ENCODE peak calls at places on chromosomes 13 and 19, in ten cellular contexts. One of them, this sample, is unnamed.

GRCh38 chr19:49689133-49690072 is at the start of gene ADM5:
- DNase-seq in mucosa of gallbladder: no peak
- DNase-seq in Kasumi-1: no peak
- DNase-seq in amygdala: no peak
- DNase-seq in neural crest cell: no peak
- DNase-seq in AG04450: no peak
- DNase-seq in NCI-H460: no peak
- DNase-seq in epithelial cell of esophagus: peak
- DNase-seq in tibial nerve: no peak
- DNase-seq in stimulated activated CD8-positive, alpha-beta memory T cell treated with anti-CD3 and anti-CD28 coated beads, Interleukin-7, amount 100 ng/mL, for 1 hour: no peak
- DNase-seq in this sample: no peak

GRCh38 chr19:17385878-17386611 is 8.0 kb downstream of the CCDC194 start:
- DNase-seq in tibial nerve: peak
- DNase-seq in NCI-H460: peak
- DNase-seq in AG04450: no peak
- DNase-seq in mucosa of gallbladder: peak
- DNase-seq in amygdala: peak
- DNase-seq in stimulated activated CD8-positive, alpha-beta memory T cell treated with anti-CD3 and anti-CD28 coated beads, Interleukin-7, amount 100 ng/mL, for 1 hour: peak
- DNase-seq in Kasumi-1: peak
- DNase-seq in neural crest cell: peak
- DNase-seq in epithelial cell of esophagus: peak
- DNase-seq in this sample: peak

GRCh38 chr19:42965204-42965603 is 28.2 kb upstream of the PSG7 start:
- DNase-seq in tibial nerve: no peak
- DNase-seq in epithelial cell of esophagus: peak
- DNase-seq in stimulated activated CD8-positive, alpha-beta memory T cell treated with anti-CD3 and anti-CD28 coated beads, Interleukin-7, amount 100 ng/mL, for 1 hour: no peak
- DNase-seq in neural crest cell: no peak
- DNase-seq in AG04450: peak
- DNase-seq in Kasumi-1: no peak
- DNase-seq in NCI-H460: no peak
- DNase-seq in amygdala: no peak
- DNase-seq in mucosa of gallbladder: no peak
- DNase-seq in this sample: no peak

GRCh38 chr19:14507704-14508246 is 10.4 kb downstream of the DNAJB1 start:
- DNase-seq in amygdala: no peak
- DNase-seq in stimulated activated CD8-positive, alpha-beta memory T cell treated with anti-CD3 and anti-CD28 coated beads, Interleukin-7, amount 100 ng/mL, for 1 hour: no peak
- DNase-seq in NCI-H460: peak
- DNase-seq in Kasumi-1: no peak
- DNase-seq in epithelial cell of esophagus: peak
- DNase-seq in tibial nerve: no peak
- DNase-seq in neural crest cell: no peak
- DNase-seq in AG04450: no peak
- DNase-seq in mucosa of gallbladder: no peak
- DNase-seq in this sample: no peak

GRCh38 chr13:22428188-22428828 is 752.5 kb upstream of the SGCG start:
- DNase-seq in NCI-H460: no peak
- DNase-seq in mucosa of gallbladder: peak
- DNase-seq in epithelial cell of esophagus: no peak
- DNase-seq in Kasumi-1: no peak
- DNase-seq in stimulated activated CD8-positive, alpha-beta memory T cell treated with anti-CD3 and anti-CD28 coated beads, Interleukin-7, amount 100 ng/mL, for 1 hour: no peak
- DNase-seq in tibial nerve: no peak
- DNase-seq in AG04450: no peak
- DNase-seq in amygdala: no peak
- DNase-seq in neural crest cell: no peak
- DNase-seq in this sample: no peak

GRCh38 chr13:28817204-28817603 is 2.9 kb upstream of the MTUS2 start:
- DNase-seq in amygdala: no peak
- DNase-seq in mucosa of gallbladder: no peak
- DNase-seq in Kasumi-1: no peak
- DNase-seq in neural crest cell: no peak
- DNase-seq in tibial nerve: no peak
- DNase-seq in epithelial cell of esophagus: no peak
- DNase-seq in NCI-H460: no peak
- DNase-seq in stimulated activated CD8-positive, alpha-beta memory T cell treated with anti-CD3 and anti-CD28 coated beads, Interleukin-7, amount 100 ng/mL, for 1 hour: no peak
- DNase-seq in AG04450: no peak
- DNase-seq in this sample: no peak

GRCh38 chr19:10981496-10981895 is 20.7 kb downstream of the SMARCA4 start:
- DNase-seq in amygdala: no peak
- DNase-seq in stimulated activated CD8-positive, alpha-beta memory T cell treated with anti-CD3 and anti-CD28 coated beads, Interleukin-7, amount 100 ng/mL, for 1 hour: no peak
- DNase-seq in neural crest cell: no peak
- DNase-seq in NCI-H460: no peak
- DNase-seq in Kasumi-1: no peak
- DNase-seq in tibial nerve: no peak
- DNase-seq in mucosa of gallbladder: no peak
- DNase-seq in AG04450: peak
- DNase-seq in epithelial cell of esophagus: no peak
- DNase-seq in this sample: no peak

GRCh38 chr19:1665565-1666047 is 13.2 kb upstream of the TCF3 start:
- DNase-seq in amygdala: no peak
- DNase-seq in NCI-H460: no peak
- DNase-seq in AG04450: no peak
- DNase-seq in neural crest cell: no peak
- DNase-seq in epithelial cell of esophagus: no peak
- DNase-seq in Kasumi-1: no peak
- DNase-seq in stimulated activated CD8-positive, alpha-beta memory T cell treated with anti-CD3 and anti-CD28 coated beads, Interleukin-7, amount 100 ng/mL, for 1 hour: no peak
- DNase-seq in tibial nerve: no peak
- DNase-seq in mucosa of gallbladder: no peak
- DNase-seq in this sample: no peak

GRCh38 chr13:30647420-30647819 is 29.7 kb downstream of the USPL1 start:
- DNase-seq in NCI-H460: no peak
- DNase-seq in epithelial cell of esophagus: no peak
- DNase-seq in mucosa of gallbladder: no peak
- DNase-seq in neural crest cell: no peak
- DNase-seq in AG04450: no peak
- DNase-seq in amygdala: no peak
- DNase-seq in tibial nerve: no peak
- DNase-seq in stimulated activated CD8-positive, alpha-beta memory T cell treated with anti-CD3 and anti-CD28 coated beads, Interleukin-7, amount 100 ng/mL, for 1 hour: no peak
- DNase-seq in Kasumi-1: no peak
- DNase-seq in this sample: no peak

GRCh38 chr13:75251188-75251587 is 230.8 kb downstream of the TBC1D4 start:
- DNase-seq in neural crest cell: no peak
- DNase-seq in epithelial cell of esophagus: no peak
- DNase-seq in tibial nerve: no peak
- DNase-seq in amygdala: no peak
- DNase-seq in NCI-H460: no peak
- DNase-seq in mucosa of gallbladder: no peak
- DNase-seq in stimulated activated CD8-positive, alpha-beta memory T cell treated with anti-CD3 and anti-CD28 coated beads, Interleukin-7, amount 100 ng/mL, for 1 hour: no peak
- DNase-seq in AG04450: no peak
- DNase-seq in Kasumi-1: no peak
- DNase-seq in this sample: no peak

GRCh38 chr19:49423985-49424303 is 703 bp upstream of the PTH2 start:
- DNase-seq in NCI-H460: no peak
- DNase-seq in amygdala: no peak
- DNase-seq in mucosa of gallbladder: no peak
- DNase-seq in neural crest cell: no peak
- DNase-seq in Kasumi-1: no peak
- DNase-seq in epithelial cell of esophagus: no peak
- DNase-seq in stimulated activated CD8-positive, alpha-beta memory T cell treated with anti-CD3 and anti-CD28 coated beads, Interleukin-7, amount 100 ng/mL, for 1 hour: no peak
- DNase-seq in AG04450: no peak
- DNase-seq in tibial nerve: no peak
- DNase-seq in this sample: no peak

GRCh38 chr13:111467111-111467890 is 146.9 kb downstream of the TEX29 start:
- DNase-seq in tibial nerve: no peak
- DNase-seq in stimulated activated CD8-positive, alpha-beta memory T cell treated with anti-CD3 and anti-CD28 coated beads, Interleukin-7, amount 100 ng/mL, for 1 hour: no peak
- DNase-seq in NCI-H460: no peak
- DNase-seq in mucosa of gallbladder: no peak
- DNase-seq in Kasumi-1: no peak
- DNase-seq in AG04450: no peak
- DNase-seq in neural crest cell: no peak
- DNase-seq in amygdala: no peak
- DNase-seq in epithelial cell of esophagus: no peak
- DNase-seq in this sample: no peak

GRCh38 chr19:17074628-17075034 is 621 bp downstream of the HAUS8 start:
- DNase-seq in tibial nerve: no peak
- DNase-seq in mucosa of gallbladder: no peak
- DNase-seq in amygdala: no peak
- DNase-seq in AG04450: no peak
- DNase-seq in stimulated activated CD8-positive, alpha-beta memory T cell treated with anti-CD3 and anti-CD28 coated beads, Interleukin-7, amount 100 ng/mL, for 1 hour: no peak
- DNase-seq in neural crest cell: no peak
- DNase-seq in NCI-H460: no peak
- DNase-seq in Kasumi-1: no peak
- DNase-seq in epithelial cell of esophagus: no peak
- DNase-seq in this sample: no peak

GRCh38 chr19:1601613-1602064 is 3.6 kb downstream of the UQCR11 start:
- DNase-seq in tibial nerve: no peak
- DNase-seq in NCI-H460: no peak
- DNase-seq in AG04450: no peak
- DNase-seq in amygdala: peak
- DNase-seq in stimulated activated CD8-positive, alpha-beta memory T cell treated with anti-CD3 and anti-CD28 coated beads, Interleukin-7, amount 100 ng/mL, for 1 hour: no peak
- DNase-seq in mucosa of gallbladder: no peak
- DNase-seq in neural crest cell: no peak
- DNase-seq in Kasumi-1: peak
- DNase-seq in epithelial cell of esophagus: no peak
- DNase-seq in this sample: no peak

GRCh38 chr13:33678906-33679657 is 138.9 kb upstream of the RFC3 start:
- DNase-seq in tibial nerve: peak
- DNase-seq in NCI-H460: peak
- DNase-seq in epithelial cell of esophagus: peak
- DNase-seq in amygdala: peak
- DNase-seq in neural crest cell: peak
- DNase-seq in stimulated activated CD8-positive, alpha-beta memory T cell treated with anti-CD3 and anti-CD28 coated beads, Interleukin-7, amount 100 ng/mL, for 1 hour: peak
- DNase-seq in AG04450: no peak
- DNase-seq in Kasumi-1: no peak
- DNase-seq in mucosa of gallbladder: peak
- DNase-seq in this sample: peak

GRCh38 chr13:53064721-53065120 is 36.1 kb downstream of the OLFM4 start:
- DNase-seq in NCI-H460: no peak
- DNase-seq in tibial nerve: no peak
- DNase-seq in stimulated activated CD8-positive, alpha-beta memory T cell treated with anti-CD3 and anti-CD28 coated beads, Interleukin-7, amount 100 ng/mL, for 1 hour: no peak
- DNase-seq in amygdala: no peak
- DNase-seq in Kasumi-1: no peak
- DNase-seq in neural crest cell: no peak
- DNase-seq in AG04450: no peak
- DNase-seq in epithelial cell of esophagus: no peak
- DNase-seq in mucosa of gallbladder: no peak
- DNase-seq in this sample: no peak

GRCh38 chr13:21336609-21337008 is 122.5 kb downstream of the ZDHHC20 start:
- DNase-seq in neural crest cell: no peak
- DNase-seq in amygdala: no peak
- DNase-seq in epithelial cell of esophagus: no peak
- DNase-seq in stimulated activated CD8-positive, alpha-beta memory T cell treated with anti-CD3 and anti-CD28 coated beads, Interleukin-7, amount 100 ng/mL, for 1 hour: no peak
- DNase-seq in Kasumi-1: no peak
- DNase-seq in NCI-H460: no peak
- DNase-seq in tibial nerve: no peak
- DNase-seq in AG04450: no peak
- DNase-seq in mucosa of gallbladder: no peak
- DNase-seq in this sample: no peak

GRCh38 chr13:76383671-76384461 is 502.3 kb downstream of the KCTD12 start:
- DNase-seq in tibial nerve: no peak
- DNase-seq in epithelial cell of esophagus: peak
- DNase-seq in AG04450: peak
- DNase-seq in mucosa of gallbladder: peak
- DNase-seq in neural crest cell: no peak
- DNase-seq in stimulated activated CD8-positive, alpha-beta memory T cell treated with anti-CD3 and anti-CD28 coated beads, Interleukin-7, amount 100 ng/mL, for 1 hour: no peak
- DNase-seq in amygdala: peak
- DNase-seq in Kasumi-1: peak
- DNase-seq in NCI-H460: no peak
- DNase-seq in this sample: no peak

GRCh38 chr13:25478186-25478585 is 106.4 kb downstream of the ATP8A2 start:
- DNase-seq in mucosa of gallbladder: no peak
- DNase-seq in amygdala: no peak
- DNase-seq in NCI-H460: peak
- DNase-seq in tibial nerve: no peak
- DNase-seq in Kasumi-1: no peak
- DNase-seq in neural crest cell: no peak
- DNase-seq in epithelial cell of esophagus: peak
- DNase-seq in AG04450: no peak
- DNase-seq in stimulated activated CD8-positive, alpha-beta memory T cell treated with anti-CD3 and anti-CD28 coated beads, Interleukin-7, amount 100 ng/mL, for 1 hour: no peak
- DNase-seq in this sample: no peak

GRCh38 chr13:110354715-110355473 is 47.8 kb downstream of the COL4A2 start:
- DNase-seq in Kasumi-1: no peak
- DNase-seq in neural crest cell: no peak
- DNase-seq in amygdala: no peak
- DNase-seq in NCI-H460: no peak
- DNase-seq in stimulated activated CD8-positive, alpha-beta memory T cell treated with anti-CD3 and anti-CD28 coated beads, Interleukin-7, amount 100 ng/mL, for 1 hour: no peak
- DNase-seq in tibial nerve: no peak
- DNase-seq in mucosa of gallbladder: no peak
- DNase-seq in AG04450: no peak
- DNase-seq in epithelial cell of esophagus: no peak
- DNase-seq in this sample: no peak

GRCh38 chr13:112990783-112991182 is 21.8 kb downstream of the MCF2L start:
- DNase-seq in tibial nerve: no peak
- DNase-seq in epithelial cell of esophagus: no peak
- DNase-seq in NCI-H460: no peak
- DNase-seq in AG04450: no peak
- DNase-seq in Kasumi-1: no peak
- DNase-seq in amygdala: no peak
- DNase-seq in mucosa of gallbladder: peak
- DNase-seq in stimulated activated CD8-positive, alpha-beta memory T cell treated with anti-CD3 and anti-CD28 coated beads, Interleukin-7, amount 100 ng/mL, for 1 hour: no peak
- DNase-seq in neural crest cell: no peak
- DNase-seq in this sample: no peak

GRCh38 chr19:33350538-33351309 is 22.8 kb upstream of the CEBPG start:
- DNase-seq in neural crest cell: no peak
- DNase-seq in Kasumi-1: no peak
- DNase-seq in mucosa of gallbladder: no peak
- DNase-seq in amygdala: peak
- DNase-seq in stimulated activated CD8-positive, alpha-beta memory T cell treated with anti-CD3 and anti-CD28 coated beads, Interleukin-7, amount 100 ng/mL, for 1 hour: no peak
- DNase-seq in NCI-H460: no peak
- DNase-seq in AG04450: no peak
- DNase-seq in epithelial cell of esophagus: peak
- DNase-seq in tibial nerve: no peak
- DNase-seq in this sample: no peak

This sample was measured in dermis microvascular lymphatic vessel endothelial cell.